ENCODE peak calls at places on chromosome 9, in nine cellular contexts. One of them, this sample, is unnamed.

GRCh38 chr9:10274983-10275382 is 337.8 kb downstream of the PTPRD start:
- DNase-seq in CD8-positive, alpha-beta memory T cell: no peak
- DNase-seq in NCI-H82: no peak
- DNase-seq in SW 1271: no peak
- DNase-seq in GM13977: no peak
- DNase-seq in neuronal stem cell: no peak
- DNase-seq in KBM-7: no peak
- DNase-seq in psoas muscle: no peak
- DNase-seq in RWPE1: no peak
- DNase-seq in this sample: no peak

GRCh38 chr9:35749515-35750255 is 598 bp downstream of the RGP1 start:
- DNase-seq in CD8-positive, alpha-beta memory T cell: no peak
- DNase-seq in NCI-H82: peak
- DNase-seq in SW 1271: peak
- DNase-seq in GM13977: peak
- DNase-seq in neuronal stem cell: no peak
- DNase-seq in KBM-7: no peak
- DNase-seq in psoas muscle: no peak
- DNase-seq in RWPE1: no peak
- DNase-seq in this sample: peak

GRCh38 chr9:36426945-36427344 is 26.9 kb upstream of the RNF38 start:
- DNase-seq in CD8-positive, alpha-beta memory T cell: no peak
- DNase-seq in NCI-H82: no peak
- DNase-seq in SW 1271: no peak
- DNase-seq in GM13977: no peak
- DNase-seq in neuronal stem cell: no peak
- DNase-seq in KBM-7: peak
- DNase-seq in psoas muscle: no peak
- DNase-seq in RWPE1: no peak
- DNase-seq in this sample: no peak

GRCh38 chr9:74025402-74025894 is 471.7 kb upstream of the RORB start:
- DNase-seq in CD8-positive, alpha-beta memory T cell: no peak
- DNase-seq in NCI-H82: no peak
- DNase-seq in SW 1271: no peak
- DNase-seq in GM13977: no peak
- DNase-seq in neuronal stem cell: no peak
- DNase-seq in KBM-7: no peak
- DNase-seq in psoas muscle: no peak
- DNase-seq in RWPE1: peak
- DNase-seq in this sample: no peak

GRCh38 chr9:97059661-97060060 is 20.7 kb upstream of the CTSV start:
- DNase-seq in CD8-positive, alpha-beta memory T cell: no peak
- DNase-seq in NCI-H82: no peak
- DNase-seq in SW 1271: no peak
- DNase-seq in GM13977: no peak
- DNase-seq in neuronal stem cell: no peak
- DNase-seq in KBM-7: no peak
- DNase-seq in psoas muscle: no peak
- DNase-seq in RWPE1: peak
- DNase-seq in this sample: peak

GRCh38 chr9:111839387-111839786 is 44.6 kb upstream of the SHOC1 start:
- DNase-seq in CD8-positive, alpha-beta memory T cell: no peak
- DNase-seq in NCI-H82: no peak
- DNase-seq in SW 1271: no peak
- DNase-seq in GM13977: peak
- DNase-seq in neuronal stem cell: no peak
- DNase-seq in KBM-7: peak
- DNase-seq in psoas muscle: no peak
- DNase-seq in RWPE1: no peak
- DNase-seq in this sample: no peak

GRCh38 chr9:108290839-108291585 is 564.8 kb downstream of the ACTL7B start:
- DNase-seq in CD8-positive, alpha-beta memory T cell: no peak
- DNase-seq in NCI-H82: peak
- DNase-seq in SW 1271: no peak
- DNase-seq in GM13977: no peak
- DNase-seq in neuronal stem cell: no peak
- DNase-seq in KBM-7: no peak
- DNase-seq in psoas muscle: no peak
- DNase-seq in RWPE1: no peak
- DNase-seq in this sample: no peak

GRCh38 chr9:76571288-76572204 is 112.6 kb downstream of the GCNT1 start:
- DNase-seq in CD8-positive, alpha-beta memory T cell: no peak
- DNase-seq in NCI-H82: no peak
- DNase-seq in SW 1271: no peak
- DNase-seq in GM13977: peak
- DNase-seq in neuronal stem cell: no peak
- DNase-seq in KBM-7: no peak
- DNase-seq in psoas muscle: no peak
- DNase-seq in RWPE1: no peak
- DNase-seq in this sample: no peak

GRCh38 chr9:120265791-120266190 is 314.2 kb downstream of the CDK5RAP2 start:
- DNase-seq in CD8-positive, alpha-beta memory T cell: no peak
- DNase-seq in NCI-H82: no peak
- DNase-seq in SW 1271: no peak
- DNase-seq in GM13977: no peak
- DNase-seq in neuronal stem cell: no peak
- DNase-seq in KBM-7: no peak
- DNase-seq in psoas muscle: peak
- DNase-seq in RWPE1: no peak
- DNase-seq in this sample: no peak

GRCh38 chr9:8648271-8648670 is 848.7 kb upstream of the DMAC1 start:
- DNase-seq in CD8-positive, alpha-beta memory T cell: no peak
- DNase-seq in NCI-H82: no peak
- DNase-seq in SW 1271: no peak
- DNase-seq in GM13977: no peak
- DNase-seq in neuronal stem cell: no peak
- DNase-seq in KBM-7: no peak
- DNase-seq in psoas muscle: no peak
- DNase-seq in RWPE1: no peak
- DNase-seq in this sample: no peak

GRCh38 chr9:117551171-117551570 is 136.3 kb upstream of the ASTN2 start:
- DNase-seq in CD8-positive, alpha-beta memory T cell: no peak
- DNase-seq in NCI-H82: no peak
- DNase-seq in SW 1271: no peak
- DNase-seq in GM13977: no peak
- DNase-seq in neuronal stem cell: no peak
- DNase-seq in KBM-7: no peak
- DNase-seq in psoas muscle: no peak
- DNase-seq in RWPE1: no peak
- DNase-seq in this sample: no peak

GRCh38 chr9:32581512-32582143 is 8.7 kb upstream of the NDUFB6 start:
- DNase-seq in CD8-positive, alpha-beta memory T cell: no peak
- DNase-seq in NCI-H82: peak
- DNase-seq in SW 1271: peak
- DNase-seq in GM13977: peak
- DNase-seq in neuronal stem cell: peak
- DNase-seq in KBM-7: peak
- DNase-seq in psoas muscle: no peak
- DNase-seq in RWPE1: peak
- DNase-seq in this sample: peak

GRCh38 chr9:121299125-121299466 is 31.1 kb downstream of the GSN start:
- DNase-seq in CD8-positive, alpha-beta memory T cell: no peak
- DNase-seq in NCI-H82: no peak
- DNase-seq in SW 1271: no peak
- DNase-seq in GM13977: no peak
- DNase-seq in neuronal stem cell: no peak
- DNase-seq in KBM-7: no peak
- DNase-seq in psoas muscle: peak
- DNase-seq in RWPE1: no peak
- DNase-seq in this sample: peak

GRCh38 chr9:38226491-38226951 is 157.5 kb upstream of the SHB start:
- DNase-seq in CD8-positive, alpha-beta memory T cell: no peak
- DNase-seq in NCI-H82: peak
- DNase-seq in SW 1271: no peak
- DNase-seq in GM13977: no peak
- DNase-seq in neuronal stem cell: no peak
- DNase-seq in KBM-7: peak
- DNase-seq in psoas muscle: no peak
- DNase-seq in RWPE1: no peak
- DNase-seq in this sample: peak

GRCh38 chr9:105341784-105342183 is 97.3 kb downstream of the SLC44A1 start:
- DNase-seq in CD8-positive, alpha-beta memory T cell: no peak
- DNase-seq in NCI-H82: no peak
- DNase-seq in SW 1271: no peak
- DNase-seq in GM13977: no peak
- DNase-seq in neuronal stem cell: no peak
- DNase-seq in KBM-7: no peak
- DNase-seq in psoas muscle: no peak
- DNase-seq in RWPE1: no peak
- DNase-seq in this sample: no peak

GRCh38 chr9:109448223-109448622 is 49.9 kb downstream of the PTPN3 start:
- DNase-seq in CD8-positive, alpha-beta memory T cell: no peak
- DNase-seq in NCI-H82: no peak
- DNase-seq in SW 1271: no peak
- DNase-seq in GM13977: no peak
- DNase-seq in neuronal stem cell: no peak
- DNase-seq in KBM-7: no peak
- DNase-seq in psoas muscle: no peak
- DNase-seq in RWPE1: no peak
- DNase-seq in this sample: no peak

GRCh38 chr9:79663299-79663698 is 91.5 kb downstream of the TLE4 start:
- DNase-seq in CD8-positive, alpha-beta memory T cell: no peak
- DNase-seq in NCI-H82: peak
- DNase-seq in SW 1271: no peak
- DNase-seq in GM13977: no peak
- DNase-seq in neuronal stem cell: peak
- DNase-seq in KBM-7: no peak
- DNase-seq in psoas muscle: no peak
- DNase-seq in RWPE1: no peak
- DNase-seq in this sample: no peak

GRCh38 chr9:21504894-21505293 is 22.8 kb upstream of the IFNE start:
- DNase-seq in CD8-positive, alpha-beta memory T cell: no peak
- DNase-seq in NCI-H82: no peak
- DNase-seq in SW 1271: no peak
- DNase-seq in GM13977: no peak
- DNase-seq in neuronal stem cell: no peak
- DNase-seq in KBM-7: no peak
- DNase-seq in psoas muscle: no peak
- DNase-seq in RWPE1: no peak
- DNase-seq in this sample: peak

GRCh38 chr9:69308217-69308931 is 16.6 kb upstream of the ENTREP1 start:
- DNase-seq in CD8-positive, alpha-beta memory T cell: no peak
- DNase-seq in NCI-H82: no peak
- DNase-seq in SW 1271: no peak
- DNase-seq in GM13977: no peak
- DNase-seq in neuronal stem cell: no peak
- DNase-seq in KBM-7: no peak
- DNase-seq in psoas muscle: no peak
- DNase-seq in RWPE1: no peak
- DNase-seq in this sample: no peak

GRCh38 chr9:91768977-91769916 is 180.8 kb downstream of the ROR2 start:
- DNase-seq in CD8-positive, alpha-beta memory T cell: no peak
- DNase-seq in NCI-H82: no peak
- DNase-seq in SW 1271: no peak
- DNase-seq in GM13977: no peak
- DNase-seq in neuronal stem cell: no peak
- DNase-seq in KBM-7: no peak
- DNase-seq in psoas muscle: no peak
- DNase-seq in RWPE1: no peak
- DNase-seq in this sample: no peak

GRCh38 chr9:91697201-91697600 is 252.8 kb downstream of the ROR2 start:
- DNase-seq in CD8-positive, alpha-beta memory T cell: no peak
- DNase-seq in NCI-H82: no peak
- DNase-seq in SW 1271: no peak
- DNase-seq in GM13977: no peak
- DNase-seq in neuronal stem cell: no peak
- DNase-seq in KBM-7: no peak
- DNase-seq in psoas muscle: no peak
- DNase-seq in RWPE1: no peak
- DNase-seq in this sample: no peak

GRCh38 chr9:73995836-73996235 is 501.3 kb upstream of the RORB start:
- DNase-seq in CD8-positive, alpha-beta memory T cell: no peak
- DNase-seq in NCI-H82: no peak
- DNase-seq in SW 1271: no peak
- DNase-seq in GM13977: no peak
- DNase-seq in neuronal stem cell: no peak
- DNase-seq in KBM-7: no peak
- DNase-seq in psoas muscle: no peak
- DNase-seq in RWPE1: no peak
- DNase-seq in this sample: no peak

GRCh38 chr9:74773886-74774479 is 113.7 kb downstream of the TRPM6 start:
- DNase-seq in CD8-positive, alpha-beta memory T cell: peak
- DNase-seq in NCI-H82: peak
- DNase-seq in SW 1271: peak
- DNase-seq in GM13977: peak
- DNase-seq in neuronal stem cell: peak
- DNase-seq in KBM-7: peak
- DNase-seq in psoas muscle: peak
- DNase-seq in RWPE1: peak
- DNase-seq in this sample: peak

GRCh38 chr9:25350011-25350410 is 328.2 kb downstream of the TUSC1 start:
- DNase-seq in CD8-positive, alpha-beta memory T cell: no peak
- DNase-seq in NCI-H82: peak
- DNase-seq in SW 1271: no peak
- DNase-seq in GM13977: no peak
- DNase-seq in neuronal stem cell: no peak
- DNase-seq in KBM-7: peak
- DNase-seq in psoas muscle: no peak
- DNase-seq in RWPE1: no peak
- DNase-seq in this sample: peak